ENCODE peak calls at places on chromosome 12, in seven cellular contexts. One of them, this sample, is unnamed.

GRCh38 chr12:50825372-50825838 is 17.3 kb upstream of the TMPRSS12 start:
- DNase-seq in HCT116: peak
- DNase-seq in HepG2: peak
- DNase-seq in vagina: no peak
- DNase-seq in sigmoid colon: no peak
- DNase-seq in Panc1: peak
- DNase-seq in stomach: no peak
- DNase-seq in this sample: no peak

GRCh38 chr12:6540181-6540877 is 6.0 kb downstream of the GAPDH start:
- DNase-seq in HCT116: peak
- DNase-seq in HepG2: no peak
- DNase-seq in vagina: no peak
- DNase-seq in sigmoid colon: peak
- DNase-seq in Panc1: no peak
- DNase-seq in stomach: peak
- DNase-seq in this sample: peak

GRCh38 chr12:100545092-100545491 is 28.4 kb upstream of the GAS2L3 start:
- DNase-seq in HCT116: no peak
- DNase-seq in HepG2: no peak
- DNase-seq in vagina: no peak
- DNase-seq in sigmoid colon: no peak
- DNase-seq in Panc1: no peak
- DNase-seq in stomach: no peak
- DNase-seq in this sample: no peak

GRCh38 chr12:116244474-116245090 is 32.9 kb downstream of the MED13L start:
- DNase-seq in HCT116: no peak
- DNase-seq in HepG2: no peak
- DNase-seq in vagina: no peak
- DNase-seq in sigmoid colon: no peak
- DNase-seq in Panc1: no peak
- DNase-seq in stomach: no peak
- DNase-seq in this sample: no peak

GRCh38 chr12:11953523-11953922 is 117.2 kb upstream of the BCL2L14 start:
- DNase-seq in HCT116: no peak
- DNase-seq in HepG2: no peak
- DNase-seq in vagina: no peak
- DNase-seq in sigmoid colon: no peak
- DNase-seq in Panc1: no peak
- DNase-seq in stomach: no peak
- DNase-seq in this sample: no peak

GRCh38 chr12:21371050-21371449 is 1.7 kb upstream of the IAPP start:
- DNase-seq in HCT116: no peak
- DNase-seq in HepG2: no peak
- DNase-seq in vagina: no peak
- DNase-seq in sigmoid colon: no peak
- DNase-seq in Panc1: no peak
- DNase-seq in stomach: no peak
- DNase-seq in this sample: no peak

GRCh38 chr12:70609739-70610491 is 27.3 kb downstream of the PTPRB start:
- DNase-seq in HCT116: no peak
- DNase-seq in HepG2: no peak
- DNase-seq in vagina: no peak
- DNase-seq in sigmoid colon: peak
- DNase-seq in Panc1: no peak
- DNase-seq in stomach: peak
- DNase-seq in this sample: no peak

GRCh38 chr12:64672925-64673409 is 62.7 kb downstream of the RASSF3 start:
- DNase-seq in HCT116: peak
- DNase-seq in HepG2: peak
- DNase-seq in vagina: no peak
- DNase-seq in sigmoid colon: peak
- DNase-seq in Panc1: no peak
- DNase-seq in stomach: peak
- DNase-seq in this sample: no peak

GRCh38 chr12:51381226-51382079 is 9.8 kb downstream of the GALNT6 start:
- DNase-seq in HCT116: no peak
- DNase-seq in HepG2: no peak
- DNase-seq in vagina: no peak
- DNase-seq in sigmoid colon: no peak
- DNase-seq in Panc1: no peak
- DNase-seq in stomach: no peak
- DNase-seq in this sample: no peak

GRCh38 chr12:112183141-112183581 is 57.8 kb downstream of the TRAFD1 start:
- DNase-seq in HCT116: no peak
- DNase-seq in HepG2: no peak
- DNase-seq in vagina: no peak
- DNase-seq in sigmoid colon: no peak
- DNase-seq in Panc1: no peak
- DNase-seq in stomach: no peak
- DNase-seq in this sample: no peak

GRCh38 chr12:64318605-64319004 is 72.0 kb downstream of the C12orf56 start:
- DNase-seq in HCT116: no peak
- DNase-seq in HepG2: peak
- DNase-seq in vagina: no peak
- DNase-seq in sigmoid colon: no peak
- DNase-seq in Panc1: no peak
- DNase-seq in stomach: no peak
- DNase-seq in this sample: no peak

GRCh38 chr12:19402211-19402610 is 37.1 kb upstream of the AEBP2 start:
- DNase-seq in HCT116: no peak
- DNase-seq in HepG2: peak
- DNase-seq in vagina: no peak
- DNase-seq in sigmoid colon: no peak
- DNase-seq in Panc1: no peak
- DNase-seq in stomach: no peak
- DNase-seq in this sample: no peak

GRCh38 chr12:232731-233614 is 19.0 kb upstream of the SLC6A12 start:
- DNase-seq in HCT116: no peak
- DNase-seq in HepG2: no peak
- DNase-seq in vagina: peak
- DNase-seq in sigmoid colon: no peak
- DNase-seq in Panc1: no peak
- DNase-seq in stomach: peak
- DNase-seq in this sample: peak

GRCh38 chr12:22759769-22760674 is 135.1 kb downstream of the ETNK1 start:
- DNase-seq in HCT116: no peak
- DNase-seq in HepG2: no peak
- DNase-seq in vagina: no peak
- DNase-seq in sigmoid colon: no peak
- DNase-seq in Panc1: no peak
- DNase-seq in stomach: no peak
- DNase-seq in this sample: no peak

GRCh38 chr12:66107451-66107915 is 23.1 kb downstream of the LLPH start:
- DNase-seq in HCT116: peak
- DNase-seq in HepG2: peak
- DNase-seq in vagina: no peak
- DNase-seq in sigmoid colon: peak
- DNase-seq in Panc1: peak
- DNase-seq in stomach: peak
- DNase-seq in this sample: no peak

GRCh38 chr12:96238336-96239031 is 44.3 kb downstream of the ELK3 start:
- DNase-seq in HCT116: no peak
- DNase-seq in HepG2: no peak
- DNase-seq in vagina: no peak
- DNase-seq in sigmoid colon: peak
- DNase-seq in Panc1: no peak
- DNase-seq in stomach: no peak
- DNase-seq in this sample: no peak

GRCh38 chr12:12683298-12683697 is 12.7 kb downstream of the GPR19 start:
- DNase-seq in HCT116: no peak
- DNase-seq in HepG2: no peak
- DNase-seq in vagina: no peak
- DNase-seq in sigmoid colon: no peak
- DNase-seq in Panc1: no peak
- DNase-seq in stomach: no peak
- DNase-seq in this sample: no peak

GRCh38 chr12:60152756-60153155 is 556.9 kb downstream of the SLC16A7 start:
- DNase-seq in HCT116: no peak
- DNase-seq in HepG2: no peak
- DNase-seq in vagina: no peak
- DNase-seq in sigmoid colon: no peak
- DNase-seq in Panc1: no peak
- DNase-seq in stomach: no peak
- DNase-seq in this sample: no peak

GRCh38 chr12:131229426-131230339 is 276.0 kb downstream of the ADGRD1 start:
- DNase-seq in HCT116: no peak
- DNase-seq in HepG2: no peak
- DNase-seq in vagina: no peak
- DNase-seq in sigmoid colon: no peak
- DNase-seq in Panc1: no peak
- DNase-seq in stomach: no peak
- DNase-seq in this sample: peak

GRCh38 chr12:132838464-132839080 is 9.9 kb upstream of the GOLGA3 start:
- DNase-seq in HCT116: no peak
- DNase-seq in HepG2: no peak
- DNase-seq in vagina: no peak
- DNase-seq in sigmoid colon: no peak
- DNase-seq in Panc1: no peak
- DNase-seq in stomach: no peak
- DNase-seq in this sample: no peak

GRCh38 chr12:84594157-84594556 is 318.4 kb downstream of the SLC6A15 start:
- DNase-seq in HCT116: no peak
- DNase-seq in HepG2: no peak
- DNase-seq in vagina: no peak
- DNase-seq in sigmoid colon: no peak
- DNase-seq in Panc1: no peak
- DNase-seq in stomach: no peak
- DNase-seq in this sample: no peak

GRCh38 chr12:129200576-129200975 is 347.3 kb downstream of the GLT1D1 start:
- DNase-seq in HCT116: no peak
- DNase-seq in HepG2: no peak
- DNase-seq in vagina: peak
- DNase-seq in sigmoid colon: no peak
- DNase-seq in Panc1: no peak
- DNase-seq in stomach: no peak
- DNase-seq in this sample: no peak

GRCh38 chr12:116492703-116493324 is 66.4 kb upstream of the MAP1LC3B2 start:
- DNase-seq in HCT116: peak
- DNase-seq in HepG2: no peak
- DNase-seq in vagina: no peak
- DNase-seq in sigmoid colon: no peak
- DNase-seq in Panc1: peak
- DNase-seq in stomach: no peak
- DNase-seq in this sample: no peak

GRCh38 chr12:85951823-85952222 is 77.7 kb downstream of the NTS start:
- DNase-seq in HCT116: peak
- DNase-seq in HepG2: no peak
- DNase-seq in vagina: no peak
- DNase-seq in sigmoid colon: no peak
- DNase-seq in Panc1: peak
- DNase-seq in stomach: no peak
- DNase-seq in this sample: no peak

GRCh38 chr12:69689638-69690037 is 9.5 kb downstream of the BEST3 start:
- DNase-seq in HCT116: no peak
- DNase-seq in HepG2: no peak
- DNase-seq in vagina: no peak
- DNase-seq in sigmoid colon: no peak
- DNase-seq in Panc1: no peak
- DNase-seq in stomach: no peak
- DNase-seq in this sample: no peak

GRCh38 chr12:101859664-101860607 is 17.4 kb upstream of the DRAM1 start:
- DNase-seq in HCT116: no peak
- DNase-seq in HepG2: no peak
- DNase-seq in vagina: no peak
- DNase-seq in sigmoid colon: no peak
- DNase-seq in Panc1: no peak
- DNase-seq in stomach: no peak
- DNase-seq in this sample: no peak

GRCh38 chr12:66767454-66768002 is 88.7 kb upstream of the GRIP1 start:
- DNase-seq in HCT116: no peak
- DNase-seq in HepG2: no peak
- DNase-seq in vagina: no peak
- DNase-seq in sigmoid colon: no peak
- DNase-seq in Panc1: no peak
- DNase-seq in stomach: no peak
- DNase-seq in this sample: no peak

GRCh38 chr12:110936367-110937103 is 16.2 kb upstream of the MYL2 start:
- DNase-seq in HCT116: no peak
- DNase-seq in HepG2: no peak
- DNase-seq in vagina: no peak
- DNase-seq in sigmoid colon: no peak
- DNase-seq in Panc1: no peak
- DNase-seq in stomach: no peak
- DNase-seq in this sample: no peak
- TF ChIP-seq POLR2AphosphoS5 in HCT116: no peak
- TF ChIP-seq POLR2AphosphoS5 in HepG2: no peak
- TF ChIP-seq POLR2AphosphoS5 in vagina: no peak
- TF ChIP-seq POLR2AphosphoS5 in sigmoid colon: no peak
- TF ChIP-seq POLR2AphosphoS5 in Panc1: no peak
- TF ChIP-seq POLR2AphosphoS5 in stomach: no peak
- TF ChIP-seq POLR2AphosphoS5 in this sample: no peak

DNA sequence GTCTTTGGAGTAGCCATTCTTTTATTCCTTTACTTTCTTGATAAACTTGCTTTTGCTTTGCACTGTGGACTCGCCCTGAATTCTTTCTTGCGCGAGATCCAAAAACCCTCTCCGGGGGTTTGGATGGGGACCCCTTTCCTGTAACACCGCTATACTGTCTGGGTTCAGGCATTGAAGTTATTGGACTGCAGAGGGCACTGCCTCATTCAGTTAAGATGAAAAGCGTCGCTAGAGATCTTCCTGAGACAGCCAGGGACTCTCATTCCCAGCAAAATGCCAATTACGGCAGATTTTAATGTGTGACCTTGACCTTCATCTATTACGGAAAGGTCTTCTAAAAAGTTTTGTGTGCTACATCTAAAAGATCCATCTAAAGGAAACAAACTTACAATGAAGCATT is 17.3 kb upstream of the RIMKLB start:
- DNase-seq in HCT116: no peak
- DNase-seq in HepG2: no peak
- DNase-seq in vagina: no peak
- DNase-seq in sigmoid colon: no peak
- DNase-seq in Panc1: no peak
- DNase-seq in stomach: no peak
- DNase-seq in this sample: no peak
- TF ChIP-seq CTCF in HCT116: no peak
- TF ChIP-seq CTCF in HepG2: peak
- TF ChIP-seq CTCF in vagina: no peak
- TF ChIP-seq CTCF in sigmoid colon: no peak
- TF ChIP-seq CTCF in Panc1: no peak
- TF ChIP-seq CTCF in stomach: no peak
- TF ChIP-seq CTCF in this sample: no peak

GRCh38 chr12:15044461-15044860 is 71.6 kb downstream of the PDE6H start:
- DNase-seq in HCT116: no peak
- DNase-seq in HepG2: no peak
- DNase-seq in vagina: no peak
- DNase-seq in sigmoid colon: no peak
- DNase-seq in Panc1: no peak
- DNase-seq in stomach: no peak
- DNase-seq in this sample: no peak
- TF ChIP-seq POLR2AphosphoS5 in HCT116: no peak
- TF ChIP-seq POLR2AphosphoS5 in HepG2: no peak
- TF ChIP-seq POLR2AphosphoS5 in vagina: no peak
- TF ChIP-seq POLR2AphosphoS5 in sigmoid colon: no peak
- TF ChIP-seq POLR2AphosphoS5 in Panc1: no peak
- TF ChIP-seq POLR2AphosphoS5 in stomach: no peak
- TF ChIP-seq POLR2AphosphoS5 in this sample: no peak

GRCh38 chr12:15180325-15180724 is 40.9 kb downstream of the RERG start:
- DNase-seq in HCT116: no peak
- DNase-seq in HepG2: no peak
- DNase-seq in vagina: no peak
- DNase-seq in sigmoid colon: no peak
- DNase-seq in Panc1: no peak
- DNase-seq in stomach: no peak
- DNase-seq in this sample: no peak
- TF ChIP-seq CTCF in HCT116: no peak
- TF ChIP-seq CTCF in HepG2: no peak
- TF ChIP-seq CTCF in vagina: no peak
- TF ChIP-seq CTCF in sigmoid colon: no peak
- TF ChIP-seq CTCF in Panc1: no peak
- TF ChIP-seq CTCF in stomach: no peak
- TF ChIP-seq CTCF in this sample: no peak

GRCh38 chr12:62957233-62957953 is 22.4 kb upstream of the PPM1H start:
- DNase-seq in HCT116: no peak
- DNase-seq in HepG2: peak
- DNase-seq in vagina: no peak
- DNase-seq in sigmoid colon: no peak
- DNase-seq in Panc1: no peak
- DNase-seq in stomach: no peak
- DNase-seq in this sample: no peak
- TF ChIP-seq POLR2AphosphoS5 in HCT116: no peak
- TF ChIP-seq POLR2AphosphoS5 in HepG2: no peak
- TF ChIP-seq POLR2AphosphoS5 in vagina: no peak
- TF ChIP-seq POLR2AphosphoS5 in sigmoid colon: no peak
- TF ChIP-seq POLR2AphosphoS5 in Panc1: no peak
- TF ChIP-seq POLR2AphosphoS5 in stomach: no peak
- TF ChIP-seq POLR2AphosphoS5 in this sample: no peak